ENCODE peak calls at places on chromosomes 16 and 17, in five cellular contexts. O is body of pancreas, P is prostate gland, B is uterus, A is ovary. J is an unnamed sample. For H3K4me1 and H3K27me3, the result is how much of the 10 kb centered on the place peaks cover.

GRCh38 chr17:27657620-27658019 is 26.6 kb downstream of the LGALS9 start:
- DNase-seq in O (no peak), P (no peak), B (no peak), A (no peak), J (no peak)

GRCh38 chr16:85635545-85636140 is 22.5 kb downstream of the GSE1 start:
- DNase-seq in O (peak), P (no peak), B (no peak), A (no peak), J (no peak)

GRCh38 chr16:30491744-30492308 is 19.3 kb downstream of the ITGAL start:
- DNase-seq in O (peak), P (peak), B (no peak), A (no peak), J (no peak)

GRCh38 chr17:27446569-27447301 is 9.5 kb upstream of the KSR1 start:
- DNase-seq in O (no peak), P (no peak), B (no peak), A (no peak), J (no peak)

GRCh38 chr16:88533381-88533831 is 36.8 kb upstream of the ZC3H18 start:
- DNase-seq in O (no peak), P (no peak), B (no peak), A (peak), J (no peak)

GRCh38 chr17:68512967-68513474 is 791 bp downstream of the PRKAR1A start:
- DNase-seq in O (no peak), P (no peak), B (peak), A (no peak), J (no peak)

GRCh38 chr17:11986939-11987329 is 10.3 kb downstream of the ZNF18 start:
- DNase-seq in O (no peak), P (no peak), B (no peak), A (no peak), J (no peak)

GRCh38 chr17:56593073-56593740 is at the start of gene NOG:
- DNase-seq in O (peak), P (peak), B (peak), A (peak), J (no peak)

GRCh38 chr16:35754391-35755369 is 2295.3 kb downstream of the TP53TG3F start:
- DNase-seq in O (no peak), P (no peak), B (no peak), A (no peak), J (peak)

GRCh38 chr17:68290955-68291835 is at the start of the genes ARSG and SLC16A6:
- DNase-seq in O (peak), P (peak), B (peak), A (peak), J (no peak)

GRCh38 chr17:14547016-14547415 is 246.1 kb downstream of the HS3ST3B1 start:
- DNase-seq in O (no peak), P (no peak), B (no peak), A (no peak), J (no peak)

GRCh38 chr17:82065638-82066303 is at the start of gene DUS1L:
- DNase-seq in O (peak), P (no peak), B (peak), A (peak), J (no peak)

GRCh38 chr16:27720731-27721547 is 171.0 kb downstream of the KATNIP start:
- DNase-seq in O (no peak), P (no peak), B (peak), A (no peak), J (no peak)

GRCh38 chr16:56617212-56618085 is 8.1 kb upstream of the MT1E start:
- DNase-seq in O (peak), P (peak), B (peak), A (peak), J (no peak)

GRCh38 chr16:72847187-72848044 is 200.5 kb downstream of the ZFHX3 start:
- DNase-seq in O (no peak), P (no peak), B (no peak), A (no peak), J (no peak)

GRCh38 chr16:23353440-23353839 is 51.3 kb downstream of the SCNN1B start:
- DNase-seq in O (peak), P (no peak), B (no peak), A (no peak), J (no peak)

GRCh38 chr16:264440-264951 is 11.2 kb downstream of the RGS11 start:
- DNase-seq in O (no peak), P (no peak), B (no peak), A (no peak), J (no peak)

GRCh38 chr17:65489413-65490170 is 71.9 kb downstream of the AXIN2 start:
- DNase-seq in O (no peak), P (no peak), B (no peak), A (no peak), J (no peak)

GRCh38 chr16:89050119-89050867 is 43.4 kb upstream of the ACSF3 start:
- DNase-seq in O (no peak), P (no peak), B (no peak), A (no peak), J (no peak)

GRCh38 chr16:69064789-69065313 is 40.6 kb upstream of the HAS3 start:
- DNase-seq in O (no peak), P (no peak), B (no peak), A (no peak), J (no peak)

GRCh38 chr17:16304832-16305231 is 48.4 kb downstream of the CENPV start:
- DNase-seq in O (no peak), P (no peak), B (no peak), A (no peak), J (no peak)

GRCh38 chr17:82970818-82971610 is 108.4 kb upstream of the METRNL start:
- DNase-seq in O (no peak), P (no peak), B (no peak), A (no peak), J (no peak)

GRCh38 chr16:56614549-56614991 is 6.2 kb downstream of the MT2A start:
- DNase-seq in O (no peak), P (no peak), B (no peak), A (no peak), J (no peak)

GRCh38 chr17:17558431-17558830 is 33.1 kb downstream of the PEMT start:
- DNase-seq in O (no peak), P (no peak), B (no peak), A (no peak), J (no peak)

GRCh38 chr16:88062341-88062861 is 111.2 kb downstream of the BANP start:
- DNase-seq in O (peak), P (no peak), B (peak), A (no peak), J (no peak)

GRCh38 chr17:17784599-17785264 is 52.1 kb downstream of the SREBF1 start:
- DNase-seq in O (no peak), P (no peak), B (no peak), A (no peak), J (no peak)

GRCh38 chr17:71180801-71181385 is 939.9 kb upstream of the SOX9 start:
- DNase-seq in O (peak), P (peak), B (peak), A (no peak), J (no peak)

GRCh38 chr16:89495121-89495520 is 4.8 kb upstream of the ANKRD11 start:
- DNase-seq in O (no peak), P (no peak), B (no peak), A (no peak), J (no peak)

GRCh38 chr16:84234656-84235285 is 5.0 kb downstream of the KCNG4 start:
- DNase-seq in O (no peak), P (no peak), B (peak), A (no peak), J (no peak)

GRCh38 chr17:78493455-78494188 is 83.6 kb downstream of the DNAH17 start:
- DNase-seq in O (peak), P (no peak), B (no peak), A (no peak), J (no peak)

GRCh38 chr17:142876-143784 is 5.8 kb downstream of the SCGB1C2 start:
- DNase-seq in O (peak), P (no peak), B (no peak), A (peak), J (no peak)

GRCh38 chr17:12222392-12222791 is 201.7 kb downstream of the MAP2K4 start:
- DNase-seq in O (no peak), P (no peak), B (no peak), A (no peak), J (no peak)

GRCh38 chr17:19579867-19580565 is 46.4 kb downstream of the SLC47A1 start:
- DNase-seq in O (no peak), P (no peak), B (peak), A (peak), J (no peak)

GRCh38 chr16:48864055-48864454 is 254.1 kb upstream of the N4BP1 start:
- DNase-seq in O (no peak), P (no peak), B (no peak), A (no peak), J (no peak)

GRCh38 chr16:53429221-53429943 is 4.9 kb upstream of the RBL2 start:
- DNase-seq in O (peak), P (peak), B (no peak), A (no peak), J (no peak)

GRCh38 chr16:51140112-51140511 is 11.0 kb downstream of the SALL1 start:
- DNase-seq in O (no peak), P (no peak), B (no peak), A (no peak), J (no peak)

GRCh38 chr16:51137097-51137496 is 14.0 kb downstream of the SALL1 start:
- DNase-seq in O (no peak), P (no peak), B (no peak), A (no peak), J (no peak)

GRCh38 chr16:51143166-51143565 is 7.9 kb downstream of the SALL1 start:
- DNase-seq in O (no peak), P (no peak), B (no peak), A (no peak), J (no peak)

GRCh38 chr16:51141541-51141940 is 9.5 kb downstream of the SALL1 start:
- DNase-seq in O (no peak), P (no peak), B (no peak), A (no peak), J (no peak)

GRCh38 chr16:51139568-51139967 is 11.5 kb downstream of the SALL1 start:
- DNase-seq in O (no peak), P (no peak), B (no peak), A (no peak), J (no peak)
- H3K4me1 ChIP-seq in O (under half), P (under half), B (under half), A (under half), J (under half)

GRCh38 chr17:2202302-2202995 is 101.1 kb downstream of the SMG6 start:
- DNase-seq in O (peak), P (no peak), B (no peak), A (no peak), J (no peak)
- H3K27me3 ChIP-seq in O (under half), P (under half), B (under half), A (under half), J (under half)

DNA sequence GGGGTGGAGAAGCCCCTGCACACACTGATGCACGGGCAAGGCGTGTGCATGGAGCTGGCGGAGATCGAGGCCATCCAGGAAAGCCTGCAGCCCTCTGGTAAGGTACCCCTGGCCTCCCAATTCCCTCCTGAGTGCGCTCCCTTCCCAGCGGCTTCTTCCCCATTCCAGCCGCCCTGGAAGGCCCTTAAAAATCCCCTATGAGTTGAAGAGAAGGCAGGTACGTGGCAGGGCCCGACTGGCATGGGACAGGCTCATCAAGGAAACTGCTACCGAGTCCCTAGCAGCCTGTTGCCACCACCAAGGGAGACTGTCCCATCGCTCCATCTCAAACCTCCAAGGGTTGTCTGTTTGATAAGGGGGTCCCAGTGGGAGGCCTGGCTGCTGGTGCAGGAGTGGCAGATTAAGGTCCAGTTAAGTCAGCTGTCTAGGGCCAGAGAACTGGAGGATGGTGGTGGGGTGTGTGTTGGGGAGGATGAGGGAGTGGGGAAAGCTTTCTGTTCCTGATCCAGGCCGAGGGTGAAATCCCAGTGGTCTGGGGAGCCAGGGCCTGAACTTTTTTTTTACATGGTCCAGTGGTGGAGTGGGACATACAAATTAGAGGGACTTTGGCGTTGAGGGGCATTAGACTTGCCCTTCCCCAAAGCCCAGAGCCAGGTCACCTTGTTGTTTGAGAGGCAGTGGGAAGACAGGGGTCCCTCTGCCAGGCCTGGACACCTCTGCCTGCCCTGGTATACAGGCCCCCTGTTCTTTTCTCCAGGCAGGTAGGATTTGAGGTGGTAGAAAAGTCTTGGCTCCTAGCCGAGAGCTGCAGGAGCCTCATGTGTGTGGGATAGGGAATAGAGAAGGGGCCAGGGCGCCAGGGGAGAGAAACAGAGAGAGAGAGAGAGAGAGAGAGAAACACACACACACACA is 994 bp downstream of the IGFBP4 start:
- DNase-seq in O (no peak), P (no peak), B (peak), A (peak), J (no peak)
- TF ChIP-seq POLR2A in O (no peak), P (peak), B (no peak), A (no peak), J (no peak)

DNA sequence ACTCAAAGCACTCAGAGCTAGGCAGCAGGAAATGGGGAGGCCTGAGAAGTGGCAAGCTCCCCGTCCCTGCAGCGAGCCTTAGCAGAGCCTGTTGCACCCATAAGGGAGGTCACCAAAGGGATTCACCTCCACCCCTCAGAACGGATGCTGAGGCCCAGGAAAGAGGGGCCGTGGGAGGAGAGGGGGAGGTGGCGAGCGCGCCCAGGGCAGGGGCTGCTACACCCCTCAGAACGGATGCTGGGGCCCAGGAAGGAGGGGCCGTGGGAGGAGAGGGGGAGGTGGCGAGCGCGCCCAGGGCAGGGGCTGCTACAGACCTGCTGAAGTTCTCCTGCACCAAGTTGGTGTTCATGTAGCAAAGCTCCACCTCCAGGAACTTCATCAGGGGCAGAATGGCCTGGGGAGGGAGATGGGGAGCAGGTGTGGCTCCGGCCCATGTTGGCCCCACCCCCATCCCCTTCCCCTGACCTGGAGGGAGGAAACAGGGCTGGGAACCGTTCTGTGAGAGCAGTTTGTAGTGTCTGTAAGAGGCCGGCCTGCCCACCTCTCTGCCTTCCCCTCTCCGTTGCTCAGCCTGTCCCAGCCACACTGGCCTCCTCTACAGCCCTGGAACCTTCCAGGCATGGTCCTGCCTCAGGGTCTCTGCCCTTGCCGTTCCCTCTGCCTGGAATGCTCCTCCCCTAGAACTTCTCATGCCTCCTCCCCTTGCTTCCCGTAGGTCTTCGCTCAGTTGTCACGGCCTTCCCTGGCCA is 11.4 kb downstream of the UNC13D start:
- DNase-seq in O (no peak), P (no peak), B (no peak), A (no peak), J (no peak)
- H3K4me1 ChIP-seq in O (under half), P (under half), B (under half), A (under half), J (under half)

GRCh38 chr17:8122923-8123694 is 797 bp downstream of the HES7 start:
- DNase-seq in O (no peak), P (no peak), B (no peak), A (no peak), J (no peak)
- H3K27me3 ChIP-seq in O (under half), P (under half), B (under half), A (under half), J (under half)

DNA sequence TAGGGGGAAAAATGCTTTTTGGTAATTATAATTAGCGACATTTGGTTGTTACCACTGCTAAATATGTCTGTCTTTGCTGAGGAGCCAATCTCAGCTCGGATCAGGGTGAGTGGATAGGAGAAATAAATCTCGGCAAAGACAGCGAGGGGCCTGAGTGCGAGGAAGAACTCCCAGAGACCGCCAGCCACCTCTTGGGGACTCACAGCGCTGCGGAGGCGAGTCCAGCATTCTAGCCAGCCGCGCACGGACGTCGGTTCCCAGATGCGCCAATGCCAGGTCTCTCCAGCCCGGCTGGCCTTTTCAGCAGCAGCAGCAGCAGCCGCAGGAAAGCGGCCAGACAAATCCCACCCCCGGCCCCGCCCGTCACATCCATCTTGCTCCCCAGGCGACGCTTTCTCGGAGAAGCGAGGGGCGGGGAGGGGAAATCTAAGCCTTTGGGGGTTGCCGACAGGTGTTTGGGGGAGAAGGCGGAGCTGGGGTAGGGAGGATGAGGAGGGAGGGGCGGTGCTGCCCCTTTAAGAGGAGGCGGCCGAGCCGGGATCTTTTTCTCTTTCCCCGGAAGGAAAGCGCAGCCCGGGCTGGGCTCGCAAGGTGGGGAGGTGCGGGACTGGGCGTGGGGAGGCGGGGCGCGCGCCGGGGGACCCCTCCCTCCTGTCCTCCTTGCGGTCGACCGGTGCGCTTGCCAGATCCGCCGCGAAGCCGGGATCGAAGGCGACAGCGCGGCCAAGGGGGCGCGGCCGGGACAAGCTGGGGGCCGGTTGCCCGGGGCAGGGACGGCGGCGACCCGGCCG is at the start of gene ITGA3:
- DNase-seq in O (peak), P (peak), B (peak), A (peak), J (no peak)
- TF ChIP-seq POLR2A in O (no peak), P (peak), B (no peak), A (peak), J (no peak)

GRCh38 chr17:43546317-43547188 is at the start of gene ETV4:
- DNase-seq in O (peak), P (peak), B (peak), A (peak), J (no peak)

GRCh38 chr17:43545383-43545632 is 832 bp downstream of the ETV4 start:
- DNase-seq in O (no peak), P (peak), B (peak), A (no peak), J (no peak)

GRCh38 chr17:43542854-43543253 is 3.3 kb downstream of the ETV4 start:
- DNase-seq in O (no peak), P (no peak), B (no peak), A (no peak), J (no peak)

GRCh38 chr17:43543300-43543699 is 2.8 kb downstream of the ETV4 start:
- DNase-seq in O (no peak), P (no peak), B (no peak), A (no peak), J (no peak)

DNA sequence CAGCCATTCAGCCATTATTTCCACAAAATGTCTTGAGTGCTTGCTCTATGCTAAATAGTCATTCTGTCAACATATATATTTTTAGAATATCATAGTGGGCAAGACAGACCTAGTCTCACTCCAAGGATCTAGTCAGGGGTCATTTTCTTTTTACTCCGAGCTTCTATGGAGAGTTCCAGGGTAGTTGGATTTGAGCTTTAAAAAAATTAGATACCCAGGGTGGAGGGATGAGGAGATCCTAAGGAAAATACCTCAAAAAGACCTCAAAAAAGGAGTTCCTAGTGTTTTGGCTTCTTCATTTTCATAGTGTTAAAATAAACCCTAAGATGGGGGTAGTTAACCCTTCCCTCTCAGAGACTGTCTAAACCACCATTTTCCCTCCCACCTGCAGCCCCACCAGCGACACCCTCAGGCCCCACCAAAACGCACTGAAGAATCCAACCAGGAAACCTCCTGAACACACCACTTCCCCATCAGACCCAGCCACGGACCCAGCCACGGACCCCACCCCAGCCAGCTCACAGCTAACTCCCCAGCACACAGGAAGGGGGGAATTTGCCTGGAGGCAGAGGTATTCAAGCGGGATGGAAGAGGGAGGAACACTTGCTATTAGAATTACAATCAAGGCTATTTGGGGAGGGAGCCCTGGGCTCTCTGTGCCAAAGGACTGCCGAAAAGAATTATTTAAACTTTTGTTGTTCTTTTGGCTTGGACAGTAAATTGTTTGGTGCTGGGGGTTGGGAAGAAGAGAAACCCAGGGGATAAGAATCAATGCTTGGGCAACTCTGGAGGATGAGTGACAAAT is 2.2 kb downstream of the ETV4 start:
- DNase-seq in O (no peak), P (no peak), B (no peak), A (no peak), J (no peak)
- H3K4me1 ChIP-seq in O (under half), P (under half), B (under half), A (under half), J (under half)

J was measured in vagina.